ENCODE peak calls at places on chromosomes 2 and 18, in five cellular contexts. One of them, this sample, is unnamed.

GRCh38 chr2:6202756-6203155 is 510.6 kb downstream of the SOX11 start:
- DNase-seq in WTC11: no peak
- DNase-seq in Caco-2: no peak
- DNase-seq in glutamatergic neuron: no peak
- DNase-seq in AG04450: no peak
- DNase-seq in this sample: no peak

GRCh38 chr2:156512451-156512850 is 76.3 kb downstream of the GPD2 start:
- DNase-seq in WTC11: no peak
- DNase-seq in glutamatergic neuron: no peak
- DNase-seq in AG04450: peak; percentile 20
- DNase-seq in Caco-2: no peak
- DNase-seq in this sample: no peak

GRCh38 chr2:25298776-25299431 is 42.8 kb downstream of the DNMT3A start:
- DNase-seq in Caco-2: no peak
- DNase-seq in glutamatergic neuron: no peak
- DNase-seq in AG04450: no peak
- DNase-seq in WTC11: no peak
- DNase-seq in this sample: no peak

GRCh38 chr2:171958475-171958874 is 36.2 kb downstream of the HAT1 start:
- DNase-seq in glutamatergic neuron: no peak
- DNase-seq in Caco-2: no peak
- DNase-seq in AG04450: peak; percentile 20
- DNase-seq in WTC11: no peak
- DNase-seq in this sample: no peak

GRCh38 chr2:232927041-232927792 is 57.2 kb downstream of the SNORC start:
- DNase-seq in glutamatergic neuron: no peak
- DNase-seq in AG04450: no peak
- DNase-seq in WTC11: peak; percentile 20
- DNase-seq in Caco-2: no peak
- DNase-seq in this sample: peak; percentile 11

GRCh38 chr18:74731097-74731496 is 133.4 kb downstream of the ZNF407 start:
- DNase-seq in glutamatergic neuron: no peak
- DNase-seq in WTC11: no peak
- DNase-seq in AG04450: peak; percentile 48
- DNase-seq in Caco-2: no peak
- DNase-seq in this sample: no peak

GRCh38 chr2:176104338-176105077 is 2.6 kb upstream of the HOXD11 start:
- DNase-seq in Caco-2: no peak
- DNase-seq in AG04450: no peak
- DNase-seq in glutamatergic neuron: no peak
- DNase-seq in WTC11: no peak
- DNase-seq in this sample: no peak

GRCh38 chr2:135532581-135532980 is 1.3 kb downstream of the R3HDM1 start:
- DNase-seq in WTC11: no peak
- DNase-seq in Caco-2: no peak
- DNase-seq in AG04450: no peak
- DNase-seq in glutamatergic neuron: no peak
- DNase-seq in this sample: no peak

GRCh38 chr18:48676346-48676745 is 137.5 kb downstream of the CTIF start:
- DNase-seq in glutamatergic neuron: peak; percentile 7
- DNase-seq in Caco-2: no peak
- DNase-seq in AG04450: no peak
- DNase-seq in WTC11: no peak
- DNase-seq in this sample: no peak

GRCh38 chr2:164538250-164538866 is 82.9 kb downstream of the GRB14 start:
- DNase-seq in Caco-2: no peak
- DNase-seq in WTC11: no peak
- DNase-seq in glutamatergic neuron: no peak
- DNase-seq in AG04450: no peak
- DNase-seq in this sample: no peak

GRCh38 chr2:111896007-111896406 is 2.4 kb upstream of the MERTK start:
- DNase-seq in Caco-2: no peak
- DNase-seq in glutamatergic neuron: no peak
- DNase-seq in AG04450: no peak
- DNase-seq in WTC11: no peak
- DNase-seq in this sample: no peak

GRCh38 chr2:206423147-206423546 is 20.2 kb upstream of the ADAM23 start:
- DNase-seq in Caco-2: peak; percentile 48
- DNase-seq in AG04450: no peak
- DNase-seq in WTC11: peak; percentile 45
- DNase-seq in glutamatergic neuron: no peak
- DNase-seq in this sample: no peak

GRCh38 chr18:21398121-21398520 is 156.1 kb downstream of the GREB1L start:
- DNase-seq in AG04450: no peak
- DNase-seq in Caco-2: no peak
- DNase-seq in glutamatergic neuron: no peak
- DNase-seq in WTC11: no peak
- DNase-seq in this sample: no peak

GRCh38 chr2:20019747-20020146 is 7.3 kb upstream of the MATN3 start:
- DNase-seq in Caco-2: no peak
- DNase-seq in WTC11: no peak
- DNase-seq in glutamatergic neuron: no peak
- DNase-seq in AG04450: no peak
- DNase-seq in this sample: no peak

GRCh38 chr2:121044412-121044811 is 240.6 kb downstream of the TFCP2L1 start:
- DNase-seq in AG04450: no peak
- DNase-seq in Caco-2: no peak
- DNase-seq in glutamatergic neuron: no peak
- DNase-seq in WTC11: peak; percentile 50
- DNase-seq in this sample: no peak
- TF ChIP-seq CTCF in AG04450: peak; percentile 6
- TF ChIP-seq CTCF in Caco-2: peak; percentile 22
- TF ChIP-seq CTCF in glutamatergic neuron: no peak
- TF ChIP-seq CTCF in WTC11: no peak
- TF ChIP-seq CTCF in this sample: no peak

DNA sequence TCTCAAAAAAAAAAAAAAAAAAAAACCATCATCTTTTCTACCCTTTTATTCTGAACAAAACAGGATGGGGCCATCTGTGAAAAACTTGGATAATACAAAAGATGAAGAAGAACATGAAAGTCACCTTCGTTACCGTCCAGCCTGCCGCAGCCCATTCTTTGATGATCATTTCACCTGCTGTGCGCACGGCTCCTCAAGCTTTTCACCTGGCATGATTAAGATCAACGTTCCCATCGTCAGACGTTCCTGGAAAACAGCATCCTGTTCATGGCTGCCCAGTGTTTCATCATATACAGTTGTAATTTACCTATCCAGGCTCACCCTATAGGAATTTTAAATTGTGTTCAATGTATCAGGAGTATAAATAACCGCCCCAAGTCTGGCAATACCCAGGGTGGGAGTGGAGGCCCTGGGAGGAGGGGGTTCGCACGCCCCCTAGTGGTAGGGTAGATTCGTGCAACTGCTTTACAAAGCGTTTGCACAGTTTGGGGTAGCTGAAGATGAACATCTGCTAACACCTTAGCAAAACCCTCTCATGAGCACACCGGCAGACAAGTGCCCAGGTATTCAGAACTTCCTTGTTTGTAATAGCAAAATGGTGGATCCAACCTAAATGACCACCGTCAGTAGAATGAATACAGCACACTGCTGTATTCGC is 49.0 kb upstream of the GLI2 start:
- DNase-seq in WTC11: peak; percentile 53
- DNase-seq in Caco-2: no peak
- DNase-seq in AG04450: no peak
- DNase-seq in glutamatergic neuron: no peak
- DNase-seq in this sample: no peak
- TF ChIP-seq CTCF in WTC11: peak; percentile 63
- TF ChIP-seq CTCF in Caco-2: peak; percentile 82
- TF ChIP-seq CTCF in AG04450: peak; percentile 38
- TF ChIP-seq CTCF in glutamatergic neuron: peak; percentile 68
- TF ChIP-seq CTCF in this sample: peak; percentile 89

GRCh38 chr2:158457092-158457825 is 507 bp downstream of the PKP4 start:
- DNase-seq in Caco-2: peak; percentile 65
- DNase-seq in AG04450: no peak
- DNase-seq in glutamatergic neuron: peak; percentile 76
- DNase-seq in WTC11: peak; percentile 56
- DNase-seq in this sample: peak; percentile 70
- TF ChIP-seq CTCF in Caco-2: no peak
- TF ChIP-seq CTCF in AG04450: peak; percentile 14
- TF ChIP-seq CTCF in glutamatergic neuron: no peak
- TF ChIP-seq CTCF in WTC11: no peak
- TF ChIP-seq CTCF in this sample: no peak

DNA sequence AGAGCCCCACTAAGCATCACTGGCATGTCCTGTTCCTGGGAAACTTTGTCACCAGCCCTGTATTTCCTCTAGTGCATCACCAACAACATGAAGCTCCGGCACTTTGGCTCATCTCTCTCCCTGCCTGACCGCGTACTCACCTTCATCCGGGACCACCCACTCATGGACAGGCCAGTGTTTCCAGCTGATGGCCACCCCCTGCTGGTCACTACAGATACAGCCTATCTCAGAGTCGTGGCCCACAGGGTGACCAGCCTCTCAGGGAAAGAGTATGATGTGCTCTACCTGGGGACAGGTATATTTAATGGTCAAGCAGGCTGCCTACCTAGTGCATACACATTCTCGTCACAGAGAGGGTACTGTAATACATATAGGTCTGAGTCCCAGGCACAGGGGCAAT is 21.0 kb downstream of the SEMA4F start:
- DNase-seq in WTC11: peak; percentile 35
- DNase-seq in glutamatergic neuron: no peak
- DNase-seq in AG04450: no peak
- DNase-seq in Caco-2: no peak
- DNase-seq in this sample: peak; percentile 13
- TF ChIP-seq CTCF in WTC11: no peak
- TF ChIP-seq CTCF in glutamatergic neuron: no peak
- TF ChIP-seq CTCF in AG04450: no peak
- TF ChIP-seq CTCF in Caco-2: no peak
- TF ChIP-seq CTCF in this sample: peak; percentile 30

DNA sequence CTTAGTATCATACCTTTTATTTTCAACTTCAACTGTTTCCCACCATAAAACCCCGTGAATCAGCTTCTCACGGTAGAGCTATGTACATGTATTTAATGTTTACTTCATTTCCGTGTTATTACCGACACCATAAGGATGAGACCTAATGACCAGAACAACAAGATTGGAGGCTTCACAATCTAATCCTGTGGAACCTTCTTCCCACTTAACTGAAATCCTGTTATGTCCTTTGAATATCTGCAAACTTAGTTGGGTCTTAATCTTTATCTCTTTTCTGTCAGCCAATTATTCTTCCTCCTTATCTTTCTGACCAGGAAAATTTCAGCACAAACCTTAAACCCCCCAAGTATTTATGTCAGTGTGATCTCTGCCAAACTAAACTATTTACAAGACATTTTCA is 214.4 kb downstream of the TMX3 start:
- DNase-seq in glutamatergic neuron: no peak
- DNase-seq in AG04450: no peak
- DNase-seq in WTC11: no peak
- DNase-seq in Caco-2: no peak
- DNase-seq in this sample: no peak
- TF ChIP-seq CTCF in glutamatergic neuron: no peak
- TF ChIP-seq CTCF in AG04450: no peak
- TF ChIP-seq CTCF in WTC11: no peak
- TF ChIP-seq CTCF in Caco-2: no peak
- TF ChIP-seq CTCF in this sample: no peak

DNA sequence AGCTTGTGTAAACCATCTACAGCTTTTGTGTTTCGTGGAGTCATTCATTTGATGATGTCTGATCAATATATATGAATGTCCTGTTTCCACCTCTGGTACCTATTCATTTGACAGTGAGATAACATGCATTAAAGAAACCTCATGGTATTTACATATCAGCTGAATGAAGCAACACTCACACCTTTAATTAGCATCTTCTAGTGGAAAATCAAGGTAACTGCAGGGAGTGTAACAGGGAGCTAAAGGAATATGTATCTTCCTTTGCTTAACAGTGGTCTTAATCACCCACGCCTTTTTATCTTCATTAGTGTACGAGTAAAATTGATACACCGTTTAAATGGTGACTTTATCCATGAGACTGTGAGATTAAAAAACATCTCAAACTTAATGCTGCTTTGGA is 15.6 kb downstream of the SLC39A10 start:
- DNase-seq in Caco-2: no peak
- DNase-seq in glutamatergic neuron: no peak
- DNase-seq in WTC11: no peak
- DNase-seq in AG04450: no peak
- DNase-seq in this sample: no peak
- TF ChIP-seq CTCF in Caco-2: peak; percentile 23
- TF ChIP-seq CTCF in glutamatergic neuron: peak; percentile 33
- TF ChIP-seq CTCF in WTC11: peak; percentile 21
- TF ChIP-seq CTCF in AG04450: peak; percentile 16
- TF ChIP-seq CTCF in this sample: no peak

DNA sequence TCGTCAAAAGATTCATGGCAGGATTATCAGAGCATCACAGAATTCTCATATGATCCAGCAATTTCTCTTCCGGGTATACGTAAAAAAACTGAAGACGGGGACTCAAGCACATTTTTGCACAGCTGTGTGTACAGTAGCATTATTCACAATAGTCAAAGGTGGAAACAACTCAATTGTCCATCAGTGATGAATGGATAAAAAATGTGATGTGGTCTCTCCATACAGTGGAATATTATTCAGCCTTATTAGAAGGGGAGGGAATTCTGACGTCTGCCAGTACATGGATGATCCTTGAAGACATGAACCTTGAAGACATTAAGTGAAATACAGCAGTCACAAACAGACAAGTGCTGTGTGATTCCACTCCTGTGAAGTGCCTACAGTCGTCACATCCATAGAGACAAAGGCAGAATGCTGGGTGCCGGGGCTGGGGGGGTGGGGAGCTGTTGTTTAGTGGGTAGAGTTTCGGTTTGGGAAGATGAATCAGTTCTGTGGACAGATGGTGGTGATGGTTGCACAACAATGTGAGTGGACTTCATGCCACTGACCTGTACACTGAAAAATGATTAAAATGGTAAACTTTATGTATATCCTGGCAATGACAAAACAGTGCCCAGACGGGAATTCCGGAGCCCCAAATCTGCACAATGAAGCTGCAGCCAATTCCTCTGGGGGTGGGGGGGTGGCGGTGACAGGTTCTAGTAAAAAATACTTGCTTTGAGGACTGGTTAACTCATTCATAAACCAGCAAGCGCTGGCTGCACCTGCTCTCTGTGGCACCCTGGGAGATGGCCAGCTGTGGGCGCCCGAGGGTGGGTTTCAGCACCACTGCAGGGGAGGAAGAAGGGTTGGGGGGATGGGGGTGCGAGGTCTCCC is 82.0 kb upstream of the HPCAL1 start:
- DNase-seq in glutamatergic neuron: no peak
- DNase-seq in AG04450: peak; percentile 59
- DNase-seq in WTC11: no peak
- DNase-seq in Caco-2: no peak
- DNase-seq in this sample: no peak
- TF ChIP-seq CTCF in glutamatergic neuron: no peak
- TF ChIP-seq CTCF in AG04450: no peak
- TF ChIP-seq CTCF in WTC11: no peak
- TF ChIP-seq CTCF in Caco-2: no peak
- TF ChIP-seq CTCF in this sample: no peak